ENCODE peak calls at places on chromosomes 16 and 17, in nine cellular contexts. P is glutamatergic neuron, O is NCI-H460, H is GM03348, Q is chondrocyte, V is NCI-H345, N is adrenal gland, W is ascending aorta, U is left kidney. C is an unnamed sample.

GRCh38 chr16:87725596-87726235 is 40.1 kb downstream of the KLHDC4 start:
- DNase-seq in N (no peak), U (peak), Q (no peak), W (no peak), P (no peak), O (no peak), H (no peak), V (no peak), C (no peak)

GRCh38 chr17:1720856-1721386 is 3.6 kb upstream of the WDR81 start:
- DNase-seq in Q (no peak), N (peak), H (peak), V (peak), P (peak), O (peak), W (no peak), U (peak), C (peak)

GRCh38 chr17:51657224-51657623 is 396.9 kb downstream of the UTP18 start:
- DNase-seq in V (no peak), P (no peak), H (no peak), O (no peak), Q (no peak), N (no peak), U (no peak), W (no peak), C (no peak)

GRCh38 chr17:3759597-3760216 is 36.0 kb downstream of the HASPIN start:
- DNase-seq in U (no peak), Q (no peak), H (no peak), W (no peak), V (no peak), O (no peak), P (no peak), N (no peak), C (no peak)

GRCh38 chr16:6692874-6693273 is 639.8 kb upstream of the RBFOX1 start:
- DNase-seq in V (no peak), O (no peak), Q (no peak), N (no peak), U (no peak), P (no peak), W (no peak), H (no peak), C (no peak)

GRCh38 chr17:6507535-6507934 is 48.8 kb downstream of the PITPNM3 start:
- DNase-seq in Q (no peak), O (peak), N (peak), W (no peak), V (no peak), H (peak), U (no peak), P (no peak), C (peak)

GRCh38 chr17:80377798-80378197 is 37.2 kb upstream of the ENDOV start:
- DNase-seq in H (no peak), N (no peak), U (no peak), W (no peak), O (no peak), Q (peak), V (no peak), P (no peak), C (no peak)

GRCh38 chr17:80367510-80367909 is 47.5 kb upstream of the ENDOV start:
- DNase-seq in H (no peak), W (no peak), U (no peak), P (no peak), N (no peak), V (no peak), Q (peak), O (no peak), C (no peak)

GRCh38 chr16:65788434-65789147 is 577.9 kb upstream of the CDH5 start:
- DNase-seq in Q (no peak), U (no peak), V (no peak), N (no peak), H (no peak), O (no peak), W (no peak), P (no peak), C (no peak)

GRCh38 chr16:17606460-17606859 is 135.7 kb upstream of the XYLT1 start:
- DNase-seq in H (no peak), U (no peak), V (no peak), O (no peak), P (no peak), N (no peak), Q (no peak), W (no peak), C (peak)

GRCh38 chr16:85303354-85303883 is 191.1 kb upstream of the CIBAR2 start:
- DNase-seq in U (peak), Q (no peak), P (peak), W (peak), O (peak), H (no peak), N (peak), V (no peak), C (peak)

GRCh38 chr16:70568601-70569217 is 45.1 kb downstream of the SF3B3 start:
- DNase-seq in P (no peak), Q (no peak), N (no peak), U (no peak), V (no peak), W (no peak), H (no peak), O (no peak), C (no peak)

GRCh38 chr16:28538733-28539596 is at the start of gene NUPR1:
- DNase-seq in H (peak), O (no peak), Q (peak), V (no peak), P (no peak), W (peak), U (peak), N (peak), C (peak)

GRCh38 chr17:78366109-78366848 is 6.4 kb upstream of the SOCS3 start:
- DNase-seq in P (peak), N (no peak), H (no peak), O (no peak), W (no peak), V (no peak), U (peak), Q (no peak), C (no peak)

GRCh38 chr16:6125483-6126259 is 1028.1 kb upstream of the EEF2KMT start:
- DNase-seq in H (no peak), W (no peak), O (no peak), Q (no peak), V (no peak), U (no peak), N (no peak), P (no peak), C (no peak)

GRCh38 chr17:57284984-57285646 is 28.8 kb downstream of the MSI2 start:
- DNase-seq in Q (no peak), U (peak), V (no peak), N (no peak), P (no peak), H (no peak), O (no peak), W (no peak), C (no peak)

C was measured in GM23248.